ENCODE peak calls at places on chromosomes 13 and 19, in four cellular contexts. One of them, this sample, is unnamed.

GRCh38 chr13:24353736-24354135 is 44.4 kb downstream of the C1QTNF9 start:
- DNase-seq in H1: no peak
- DNase-seq in IMR-90: no peak
- DNase-seq in GM12878: no peak
- DNase-seq in this sample: no peak

GRCh38 chr13:112169941-112170822 is 103.2 kb downstream of the SOX1 start:
- DNase-seq in H1: no peak
- DNase-seq in IMR-90: no peak
- DNase-seq in GM12878: no peak
- DNase-seq in this sample: no peak

GRCh38 chr13:95564091-95564490 is 11.6 kb downstream of the CLDN10 start:
- DNase-seq in IMR-90: no peak
- DNase-seq in GM12878: no peak
- DNase-seq in H1: no peak
- DNase-seq in this sample: no peak

GRCh38 chr19:40601061-40601973 is at the start of gene LTBP4:
- DNase-seq in GM12878: no peak
- DNase-seq in H1: no peak
- DNase-seq in IMR-90: no peak
- DNase-seq in this sample: peak; percentile 76

GRCh38 chr13:68380041-68380973 is 1150.2 kb upstream of the PCDH9 start:
- DNase-seq in H1: no peak
- DNase-seq in IMR-90: no peak
- DNase-seq in GM12878: no peak
- DNase-seq in this sample: no peak

GRCh38 chr13:56735537-56735942 is 405.2 kb upstream of the PRR20A start:
- DNase-seq in GM12878: no peak
- DNase-seq in H1: no peak
- DNase-seq in IMR-90: no peak
- DNase-seq in this sample: no peak

GRCh38 chr13:99353836-99354235 is 46.6 kb upstream of the GPR183 start:
- DNase-seq in IMR-90: peak; percentile 46
- DNase-seq in GM12878: no peak
- DNase-seq in H1: no peak
- DNase-seq in this sample: no peak

GRCh38 chr13:106736941-106737340 is 169.0 kb upstream of the ARGLU1 start:
- DNase-seq in H1: no peak
- DNase-seq in IMR-90: no peak
- DNase-seq in GM12878: no peak
- DNase-seq in this sample: no peak

GRCh38 chr13:46861959-46862358 is 34.9 kb downstream of the HTR2A start:
- DNase-seq in GM12878: no peak
- DNase-seq in H1: no peak
- DNase-seq in IMR-90: no peak
- DNase-seq in this sample: no peak

GRCh38 chr19:21833733-21834132 is 2.2 kb downstream of the ZNF43 start:
- DNase-seq in H1: no peak
- DNase-seq in IMR-90: no peak
- DNase-seq in GM12878: no peak
- DNase-seq in this sample: no peak

GRCh38 chr13:97339019-97339988 is 94.7 kb upstream of the RAP2A start:
- DNase-seq in GM12878: no peak
- DNase-seq in IMR-90: peak; percentile 98
- DNase-seq in H1: no peak
- DNase-seq in this sample: peak; percentile 23

GRCh38 chr13:23660249-23660648 is 90.0 kb downstream of the TNFRSF19 start:
- DNase-seq in H1: no peak
- DNase-seq in IMR-90: no peak
- DNase-seq in GM12878: no peak
- DNase-seq in this sample: no peak

GRCh38 chr13:37473035-37473434 is 125.5 kb downstream of the POSTN start:
- DNase-seq in GM12878: no peak
- DNase-seq in H1: no peak
- DNase-seq in IMR-90: no peak
- DNase-seq in this sample: peak; percentile 15

GRCh38 chr13:79187917-79188699 is 217.9 kb downstream of the RBM26 start:
- DNase-seq in IMR-90: no peak
- DNase-seq in GM12878: no peak
- DNase-seq in H1: no peak
- DNase-seq in this sample: no peak

GRCh38 chr19:4606181-4606580 is 33.1 kb upstream of the TNFAIP8L1 start:
- DNase-seq in H1: no peak
- DNase-seq in GM12878: no peak
- DNase-seq in IMR-90: no peak
- DNase-seq in this sample: no peak

GRCh38 chr13:74226791-74227475 is 92.7 kb upstream of the KLF12 start:
- DNase-seq in IMR-90: peak; percentile 75
- DNase-seq in GM12878: no peak
- DNase-seq in H1: no peak
- DNase-seq in this sample: no peak

GRCh38 chr13:64369121-64369520 is 2861.0 kb downstream of the PCDH9 start:
- DNase-seq in IMR-90: peak; percentile 5
- DNase-seq in H1: no peak
- DNase-seq in GM12878: no peak
- DNase-seq in this sample: no peak

GRCh38 chr13:32446778-32447465 is 19.0 kb upstream of the N4BP2L1 start:
- DNase-seq in GM12878: no peak
- DNase-seq in IMR-90: no peak
- DNase-seq in H1: no peak
- DNase-seq in this sample: no peak

GRCh38 chr19:16449330-16449961 is 22.3 kb downstream of the EPS15L1 start:
- DNase-seq in IMR-90: peak; percentile 19
- DNase-seq in GM12878: peak; percentile 95
- DNase-seq in H1: no peak
- DNase-seq in this sample: no peak

GRCh38 chr19:52670046-52670445 is 31.9 kb upstream of the ZNF83 start:
- DNase-seq in H1: no peak
- DNase-seq in GM12878: no peak
- DNase-seq in IMR-90: no peak
- DNase-seq in this sample: no peak

GRCh38 chr13:80945328-80945727 is 604.4 kb upstream of the SPRY2 start:
- DNase-seq in IMR-90: no peak
- DNase-seq in GM12878: no peak
- DNase-seq in H1: peak; percentile 25
- DNase-seq in this sample: no peak

GRCh38 chr13:34675626-34676025 is 266.4 kb upstream of the NBEA start:
- DNase-seq in H1: no peak
- DNase-seq in GM12878: no peak
- DNase-seq in IMR-90: no peak
- DNase-seq in this sample: no peak

GRCh38 chr19:44303305-44303704 is 1.5 kb downstream of the ZNF235 start:
- DNase-seq in H1: no peak
- DNase-seq in IMR-90: no peak
- DNase-seq in GM12878: no peak
- DNase-seq in this sample: no peak

GRCh38 chr13:110233181-110233641 is 73.7 kb downstream of the COL4A1 start:
- DNase-seq in IMR-90: peak; percentile 91
- DNase-seq in H1: no peak
- DNase-seq in GM12878: no peak
- DNase-seq in this sample: no peak

DNA sequence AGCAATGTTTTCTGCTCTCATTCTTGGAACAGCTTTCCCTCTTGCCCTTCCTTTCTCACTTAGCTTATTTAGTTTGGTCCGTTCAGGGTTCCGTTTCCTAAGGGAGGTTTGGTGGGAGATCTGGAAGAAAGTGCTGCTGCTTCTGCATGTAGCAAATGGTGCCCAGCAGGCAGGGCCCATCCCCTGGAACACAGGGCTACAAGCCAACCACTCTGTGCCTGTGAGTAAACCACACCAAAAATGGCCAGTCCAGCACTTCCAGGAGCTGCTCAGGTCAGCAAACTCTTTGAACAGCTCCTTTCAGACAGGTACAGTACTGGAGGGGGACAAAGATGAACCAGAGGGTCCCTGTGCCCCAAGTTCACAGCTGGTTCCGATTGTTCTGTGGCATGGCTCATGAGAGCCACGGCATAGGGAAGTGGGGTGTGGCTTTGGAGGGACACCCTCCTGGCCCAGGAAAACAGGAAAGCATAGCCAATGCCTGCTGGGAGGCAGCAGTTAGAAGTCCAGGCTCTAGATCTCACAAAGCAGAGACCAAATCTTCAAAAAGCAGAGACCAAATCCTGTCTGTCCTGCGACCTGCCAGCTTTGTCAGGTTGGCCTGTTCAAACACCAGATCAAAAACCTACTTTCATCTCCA is 39.5 kb downstream of the FAM124A start:
- DNase-seq in H1: no peak
- DNase-seq in IMR-90: no peak
- DNase-seq in GM12878: no peak
- DNase-seq in this sample: no peak
- TF ChIP-seq CHD1 in H1: no peak
- TF ChIP-seq CHD1 in IMR-90: no peak
- TF ChIP-seq CHD1 in GM12878: no peak
- TF ChIP-seq CHD1 in this sample: no peak

GRCh38 chr19:33418461-33418860 is 45.0 kb downstream of the CEBPG start:
- DNase-seq in GM12878: no peak
- DNase-seq in IMR-90: no peak
- DNase-seq in H1: no peak
- DNase-seq in this sample: no peak

GRCh38 chr19:33418871-33419762 is 45.6 kb downstream of the CEBPG start:
- DNase-seq in H1: no peak
- DNase-seq in IMR-90: no peak
- DNase-seq in GM12878: no peak
- DNase-seq in this sample: no peak

GRCh38 chr19:33416307-33417215 is 43.1 kb downstream of the CEBPG start:
- DNase-seq in H1: peak; percentile 29
- DNase-seq in IMR-90: peak; percentile 68
- DNase-seq in GM12878: no peak
- DNase-seq in this sample: peak; percentile 87

GRCh38 chr19:33419763-33420080 is 46.2 kb downstream of the CEBPG start:
- DNase-seq in IMR-90: no peak
- DNase-seq in GM12878: no peak
- DNase-seq in H1: no peak
- DNase-seq in this sample: no peak

DNA sequence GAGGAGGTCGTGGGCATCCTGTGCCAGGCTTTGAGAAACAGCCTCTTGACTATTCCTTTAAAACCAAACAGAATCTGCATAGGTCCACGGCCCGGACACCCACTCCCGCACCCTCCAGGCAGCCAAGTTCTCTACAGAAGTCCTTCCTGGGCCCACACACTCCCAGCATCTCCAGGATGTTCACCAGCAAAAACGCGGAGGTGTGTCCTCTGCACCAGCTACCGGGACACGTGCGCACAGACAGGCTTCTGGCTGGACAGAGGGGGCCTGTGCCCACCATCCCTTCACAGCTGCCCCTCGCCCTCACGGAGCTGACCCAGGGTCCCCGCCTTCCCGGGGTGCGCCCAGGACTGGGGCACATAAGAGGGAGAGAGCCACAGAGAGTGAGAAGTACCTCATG is 44.2 kb downstream of the CEBPG start:
- DNase-seq in H1: no peak
- DNase-seq in GM12878: no peak
- DNase-seq in IMR-90: no peak
- DNase-seq in this sample: no peak
- TF ChIP-seq CHD1 in H1: no peak
- TF ChIP-seq CHD1 in GM12878: no peak
- TF ChIP-seq CHD1 in IMR-90: no peak
- TF ChIP-seq CHD1 in this sample: no peak

DNA sequence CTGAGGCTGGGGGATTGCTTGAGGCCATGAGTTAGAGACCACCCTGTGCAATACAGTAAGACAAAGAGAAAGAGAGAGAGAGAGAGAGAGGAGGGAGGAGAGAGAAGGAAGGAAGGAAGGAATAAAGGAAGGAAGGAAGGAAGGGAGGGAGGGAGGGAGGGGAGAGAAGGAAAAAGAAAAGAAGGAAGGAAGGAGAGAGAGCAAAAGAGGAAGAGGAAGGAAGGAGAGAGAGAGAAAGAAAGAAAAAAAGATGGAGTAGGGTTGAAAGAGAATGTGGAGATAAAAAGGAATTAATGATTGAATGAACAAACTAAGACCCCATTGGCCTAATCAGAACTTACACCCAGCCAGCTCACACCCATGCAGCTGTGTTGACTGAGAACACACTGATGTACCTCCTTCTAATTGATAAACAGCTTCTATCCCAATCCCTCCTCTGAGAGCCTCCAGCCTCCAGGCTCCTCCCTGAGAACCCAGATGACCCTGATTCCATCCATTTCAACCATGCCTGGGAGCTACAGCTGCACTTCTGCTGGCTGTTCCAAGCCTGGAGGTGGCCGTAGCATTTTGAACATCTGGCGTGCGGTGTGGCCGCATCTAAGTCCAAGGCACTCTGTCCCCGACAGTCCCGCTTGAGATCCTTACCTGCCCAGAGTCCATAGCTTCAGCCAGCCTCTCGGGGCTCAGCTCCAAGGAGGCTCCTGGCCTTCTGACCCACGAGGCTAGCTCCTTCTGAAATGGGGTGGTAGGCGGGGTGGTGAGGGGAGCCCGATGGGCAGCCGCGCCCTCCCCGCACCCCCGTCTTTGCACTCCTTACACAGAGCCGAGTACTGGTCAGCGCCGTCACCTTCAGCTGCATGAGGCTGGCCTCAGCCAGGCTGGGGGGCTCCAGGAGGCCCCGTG is 1.1 kb downstream of the PRODH2 start:
- DNase-seq in GM12878: no peak
- DNase-seq in IMR-90: no peak
- DNase-seq in H1: no peak
- DNase-seq in this sample: no peak
- TF ChIP-seq CHD1 in GM12878: no peak
- TF ChIP-seq CHD1 in IMR-90: no peak
- TF ChIP-seq CHD1 in H1: no peak
- TF ChIP-seq CHD1 in this sample: no peak

GRCh38 chr13:28429685-28430290 is 65.1 kb downstream of the FLT1 start:
- DNase-seq in IMR-90: peak; percentile 60
- DNase-seq in H1: peak; percentile 76
- DNase-seq in GM12878: peak; percentile 84
- DNase-seq in this sample: no peak
- TF ChIP-seq CHD1 in IMR-90: no peak
- TF ChIP-seq CHD1 in H1: no peak
- TF ChIP-seq CHD1 in GM12878: no peak
- TF ChIP-seq CHD1 in this sample: no peak

This sample was measured in K562.